ENCODE peak calls at places on chromosomes 4 and X, in six cellular contexts. R is body of pancreas, A is thyroid gland, V is right lobe of liver, O is sigmoid colon, Y is stomach. S is an unnamed sample.

GRCh38 chr4:83757121-83757621 is 221.3 kb downstream of the GPAT3 start:
- DNase-seq in A (no peak), V (no peak), R (no peak), O (no peak), Y (no peak), S (no peak)

GRCh38 chr4:179124957-179125356 is 1682.7 kb upstream of the AGA start:
- DNase-seq in A (no peak), Y (no peak), V (no peak), R (no peak), O (no peak), S (no peak)

GRCh38 chrX:102840871-102841705 is 96.0 kb upstream of the RAB40AL start:
- DNase-seq in V (no peak), Y (no peak), O (no peak), A (no peak), R (no peak), S (peak; percentile 55)

GRCh38 chrX:50903387-50904027 is 7.0 kb upstream of the BMP15 start:
- DNase-seq in A (peak; percentile 23), R (peak; percentile 44), Y (no peak), O (no peak), V (no peak), S (peak; percentile 32)

GRCh38 chr4:83217721-83218522 is 66.7 kb downstream of the COQ2 start:
- DNase-seq in O (no peak), Y (peak; percentile 35), R (no peak), V (no peak), A (no peak), S (no peak)

GRCh38 chr4:789571-790465 is 36.1 kb downstream of the CPLX1 start:
- DNase-seq in V (peak; percentile 59), A (no peak), Y (no peak), O (peak; percentile 59), R (no peak), S (no peak)

GRCh38 chr4:71732706-71733105 is 51.2 kb downstream of the GC start:
- DNase-seq in V (no peak), R (no peak), O (no peak), A (no peak), Y (no peak), S (peak; percentile 31)

GRCh38 chr4:112523764-112524505 is 8.0 kb upstream of the NEUROG2 start:
- DNase-seq in R (peak; percentile 87), A (peak; percentile 64), O (no peak), V (no peak), Y (peak; percentile 60), S (peak; percentile 30)

GRCh38 chr4:182560358-182560757 is 317.2 kb downstream of the TENM3 start:
- DNase-seq in V (no peak), O (no peak), A (no peak), R (no peak), Y (no peak), S (no peak)

GRCh38 chr4:129080129-129080528 is 13.2 kb downstream of the SCLT1 start:
- DNase-seq in O (no peak), Y (no peak), A (no peak), V (no peak), R (no peak), S (no peak)

GRCh38 chr4:145481164-145481941 is at the start of gene SMAD1:
- DNase-seq in R (peak; percentile 92), Y (peak; percentile 88), A (peak; percentile 93), O (peak; percentile 90), V (peak; percentile 95), S (peak; percentile 28)
- TF ChIP-seq POLR2A in R (peak; percentile 96), Y (no peak), A (peak; percentile 73), O (no peak), V (peak; percentile 89), S (peak; percentile 44)

DNA sequence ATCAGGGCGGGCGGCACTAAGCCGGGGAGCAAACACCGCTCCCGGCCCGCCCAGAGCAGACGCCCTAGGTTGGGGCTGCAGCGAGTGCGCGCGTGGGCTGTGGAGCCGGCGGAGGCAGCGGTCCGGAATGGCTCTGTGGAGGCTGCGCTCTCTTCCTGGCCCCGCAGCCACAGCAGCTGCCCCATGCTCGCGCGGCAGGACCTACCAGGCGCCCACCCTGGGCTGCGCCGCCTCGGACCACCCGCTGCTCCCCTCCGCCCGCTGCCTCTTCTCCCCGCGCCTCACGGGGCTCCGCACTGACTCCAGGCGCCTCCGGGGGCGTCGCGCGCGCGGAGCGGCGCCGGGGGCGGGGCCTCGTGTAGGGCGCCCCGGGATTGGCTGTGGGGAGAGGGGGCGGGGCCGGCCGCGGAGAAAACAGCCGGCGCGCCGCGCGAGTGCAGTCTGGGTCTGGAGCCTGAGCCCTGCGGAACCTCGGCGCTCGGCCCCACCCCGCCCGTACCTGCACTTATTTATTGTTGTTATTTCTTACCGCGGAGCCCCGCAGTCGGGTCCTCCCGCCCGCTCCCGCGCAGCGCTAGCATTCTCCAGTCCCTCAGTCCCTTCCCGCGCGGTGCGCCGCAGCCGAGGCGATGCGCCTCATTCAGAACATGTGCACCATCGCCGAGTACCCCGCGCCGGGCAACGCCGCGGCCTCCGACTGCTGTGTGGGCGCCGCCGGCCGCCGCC is at the start of gene RASL11B:
- DNase-seq in Y (peak; percentile 89), R (peak; percentile 88), A (peak; percentile 83), O (peak; percentile 87), V (peak; percentile 71), S (peak; percentile 40)
- TF ChIP-seq POLR2A in Y (no peak), R (peak; percentile 51), A (no peak), O (no peak), V (peak; percentile 58), S (peak; percentile 13)

GRCh38 chrX:71532753-71533425 is at the start of gene OGT:
- DNase-seq in V (peak; percentile 94), R (peak; percentile 96), A (peak; percentile 96), Y (peak; percentile 95), O (peak; percentile 98), S (peak; percentile 85)
- TF ChIP-seq POLR2A in V (peak; percentile 60), R (peak; percentile 90), A (no peak), Y (peak; percentile 32), O (peak; percentile 29), S (peak; percentile 74)

GRCh38 chr4:67556426-67556825 is 2.1 kb upstream of the STAP1 start:
- DNase-seq in O (no peak), R (no peak), Y (no peak), V (no peak), A (no peak), S (no peak)

GRCh38 chr4:67555447-67555846 is 3.1 kb upstream of the STAP1 start:
- DNase-seq in A (no peak), V (no peak), R (no peak), O (no peak), Y (no peak), S (no peak)

DNA sequence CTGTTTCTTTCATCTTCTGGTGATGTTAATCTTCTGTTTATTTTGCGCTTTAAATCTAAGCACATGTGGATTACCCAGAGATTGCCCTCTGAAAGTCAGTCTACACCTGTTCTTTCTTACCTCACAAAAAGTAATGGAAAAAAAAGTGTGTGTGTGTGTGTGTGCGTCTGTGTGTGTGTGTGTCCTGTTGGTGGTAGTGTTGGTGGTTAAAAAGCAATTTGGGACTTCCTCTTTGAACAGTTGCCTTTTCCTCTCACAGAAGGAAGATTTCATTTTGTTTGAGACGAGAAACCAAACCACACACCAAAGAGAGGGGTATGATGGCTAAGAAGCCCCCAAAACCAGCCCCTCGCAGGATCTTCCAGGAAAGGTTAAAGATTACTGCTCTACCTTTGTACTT is at the start of gene STAP1:
- DNase-seq in R (no peak), A (no peak), O (no peak), Y (no peak), V (no peak), S (no peak)
- TF ChIP-seq POLR2A in R (no peak), A (no peak), O (no peak), Y (no peak), V (no peak), S (no peak)

DNA sequence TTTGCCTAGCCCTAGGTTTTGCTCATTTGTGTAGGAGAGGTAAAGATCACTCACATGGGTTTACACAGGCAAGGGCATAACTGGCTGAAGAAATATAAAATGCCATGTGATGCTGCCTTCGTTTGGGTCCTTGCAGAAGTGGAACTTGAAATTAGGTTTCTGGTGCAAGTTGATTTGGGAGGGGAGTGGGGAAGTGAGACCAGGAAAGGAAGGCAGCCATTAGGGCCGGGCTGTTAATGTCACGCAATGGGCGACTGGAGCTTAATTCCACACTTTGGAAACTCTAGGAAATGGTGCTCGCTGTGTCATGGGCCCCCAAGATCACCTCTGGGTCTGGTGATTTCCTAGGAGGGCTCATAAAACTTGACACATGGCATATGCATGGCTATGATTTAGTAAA is 14.5 kb downstream of the CLCN4 start:
- DNase-seq in A (no peak), O (no peak), V (no peak), Y (no peak), R (no peak), S (no peak)
- TF ChIP-seq POLR2A in A (no peak), O (no peak), V (no peak), Y (no peak), R (no peak), S (no peak)

DNA sequence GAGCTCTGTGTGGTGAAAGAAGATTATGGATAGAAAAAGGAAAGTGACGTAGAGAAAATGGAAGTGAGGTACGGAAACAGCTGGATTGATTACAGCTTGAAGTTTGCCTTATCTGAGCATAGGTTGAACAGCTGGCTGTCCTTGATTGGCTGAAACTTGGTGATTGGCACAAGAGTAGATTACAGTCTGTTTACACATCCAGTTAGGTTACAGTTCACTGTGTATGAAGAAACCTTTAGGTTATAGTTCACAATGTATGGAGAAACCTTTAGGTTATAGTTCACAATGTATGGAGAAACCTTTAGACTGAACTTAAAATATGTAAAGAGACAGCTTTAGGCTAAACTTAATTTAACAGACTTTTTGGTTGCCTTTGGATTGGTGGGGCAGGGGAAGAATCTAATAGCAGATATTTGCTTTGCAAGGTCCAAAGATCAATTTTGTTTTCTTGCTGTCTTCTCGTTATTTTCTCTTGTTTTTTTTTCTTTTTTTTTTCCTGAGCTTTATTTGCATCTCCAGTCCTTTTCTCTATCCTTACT is 15.6 kb upstream of the ART3 start:
- DNase-seq in O (no peak), V (no peak), Y (no peak), R (peak; percentile 64), A (no peak), S (no peak)
- TF ChIP-seq POLR2A in O (no peak), V (no peak), Y (no peak), R (no peak), A (no peak), S (no peak)

DNA sequence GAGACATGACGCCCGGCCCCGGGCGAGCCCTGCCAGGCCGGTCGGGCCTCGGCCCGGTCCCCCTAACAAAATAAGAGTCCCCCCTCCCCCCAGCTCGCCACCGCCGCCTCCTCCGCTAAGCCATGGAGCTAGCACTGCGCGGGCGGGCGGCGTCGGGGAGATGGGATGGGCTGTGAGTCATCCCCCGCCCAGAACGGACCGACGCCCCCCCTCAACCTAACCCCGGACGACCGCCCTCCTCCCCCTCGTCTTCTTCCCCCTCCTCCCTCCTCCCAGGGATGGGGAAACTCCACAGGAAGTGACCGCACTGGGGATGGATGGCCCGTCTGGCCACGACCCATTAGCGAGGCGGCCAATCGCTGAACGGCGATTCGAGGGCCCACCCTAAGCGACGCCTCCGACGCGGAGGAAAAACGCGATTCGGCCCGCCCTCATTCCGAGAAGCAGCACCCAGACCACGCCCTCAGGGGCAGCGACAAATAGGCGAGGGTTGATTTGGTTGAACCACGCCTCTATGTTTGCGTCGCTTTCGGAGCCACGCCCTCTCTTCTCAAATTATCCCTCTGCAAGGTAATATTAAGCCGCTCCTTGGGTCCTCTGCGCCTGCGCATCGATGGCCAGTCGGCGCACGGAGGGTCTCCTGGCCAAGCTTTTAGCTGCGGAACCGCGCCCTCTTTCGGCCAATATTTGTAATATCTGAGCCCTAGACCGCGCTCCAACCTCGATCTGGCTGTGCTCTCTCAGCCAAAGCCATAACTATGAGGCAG is at the start of gene TFE3:
- DNase-seq in A (peak; percentile 99), R (peak; percentile 99), O (peak; percentile 99), Y (peak; percentile 98), V (peak; percentile 97), S (peak; percentile 99)
- TF ChIP-seq POLR2A in A (no peak), R (peak; percentile 73), O (peak; percentile 66), Y (no peak), V (peak; percentile 77), S (peak; percentile 31)

S was measured in A549.